ENCODE peak calls at places on chromosomes 16 and 17, in ten cellular contexts. X is IMR-90, K is brain microvascular endothelial cell, U is fibroblast of lung, N is AG04450, M is thoracic aorta, L is AG10803, Y is GM20000, W is nephron progenitor cell, A is RWPE2. E is an unnamed sample.
A peak's percentile ranks its signal among the peaks of the same experiment; 100 is the strongest.

GRCh38 chr16:86498661-86499493 is 11.4 kb upstream of the FOXF1 start:
- DNase-seq in X (peak; percentile 52), W (no peak), L (peak; percentile 37), A (no peak), N (no peak), Y (no peak), K (no peak), M (no peak), U (no peak), E (no peak)

GRCh38 chr17:864315-864714 is 82.2 kb downstream of the MRM3 start:
- DNase-seq in L (no peak), M (no peak), K (no peak), Y (no peak), U (no peak), X (no peak), N (no peak), W (no peak), A (no peak), E (no peak)

GRCh38 chr17:45136846-45137560 is 1.5 kb downstream of the ACBD4 start:
- DNase-seq in U (no peak), K (no peak), W (no peak), N (no peak), A (no peak), L (no peak), X (no peak), M (no peak), Y (no peak), E (no peak)

GRCh38 chr17:81517009-81517338 is 4.4 kb upstream of the ACTG1 start:
- DNase-seq in L (no peak), A (peak; percentile 64), Y (no peak), X (no peak), W (no peak), N (no peak), K (no peak), U (no peak), M (no peak), E (no peak)

GRCh38 chr16:11624645-11625607 is 38.2 kb upstream of the LITAF start:
- DNase-seq in X (no peak), A (no peak), U (no peak), N (no peak), W (no peak), M (no peak), L (peak; percentile 45), Y (no peak), K (no peak), E (no peak)

GRCh38 chr17:1377334-1377733 is 22.7 kb downstream of the YWHAE start:
- DNase-seq in X (no peak), N (no peak), L (no peak), Y (no peak), U (no peak), M (no peak), W (no peak), K (no peak), A (no peak), E (no peak)

GRCh38 chr17:43626066-43626465 is 35.7 kb downstream of the MEOX1 start:
- DNase-seq in M (no peak), N (no peak), K (no peak), L (no peak), W (no peak), A (no peak), X (no peak), U (no peak), Y (no peak), E (no peak)

GRCh38 chr17:77692571-77693161 is 265.8 kb upstream of the TNRC6C start:
- DNase-seq in K (no peak), X (peak; percentile 9), W (no peak), L (peak; percentile 40), M (no peak), N (no peak), U (peak; percentile 34), A (no peak), Y (no peak), E (peak; percentile 12)

GRCh38 chr17:48522990-48523389 is 7.8 kb downstream of the HOXB1 start:
- DNase-seq in L (no peak), X (no peak), Y (no peak), U (no peak), A (no peak), W (no peak), M (no peak), N (no peak), K (no peak), E (no peak)
- TF ChIP-seq CTCF in L (peak; percentile 55), X (peak; percentile 44), Y (no peak), U (peak; percentile 35), A (no peak), W (peak; percentile 27), M (no peak), N (peak; percentile 55), K (peak; percentile 48), E (peak; percentile 40)

DNA sequence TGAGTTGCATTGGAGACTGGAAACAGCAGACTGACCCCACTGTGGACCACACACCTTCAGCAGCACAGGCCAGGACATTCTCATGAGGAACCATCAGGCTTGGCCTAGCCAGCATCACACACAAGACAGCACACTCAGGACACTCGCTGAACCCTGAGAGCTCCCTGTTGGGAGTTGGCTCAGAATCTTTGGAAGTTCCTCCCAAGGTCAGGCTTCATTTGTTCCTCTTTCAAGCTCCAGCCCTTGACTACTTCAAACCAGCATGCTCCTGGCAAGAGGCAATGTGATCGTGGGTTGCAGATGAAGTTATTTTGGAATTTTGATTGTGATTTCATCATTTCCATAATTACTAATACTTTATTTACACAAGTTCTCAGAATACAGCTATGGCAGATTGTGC is 2.1 kb downstream of the MT1H start:
- DNase-seq in Y (no peak), W (no peak), L (no peak), A (no peak), K (no peak), U (no peak), M (no peak), N (no peak), X (peak; percentile 44), E (no peak)
- TF ChIP-seq CTCF in Y (no peak), W (no peak), L (no peak), A (no peak), K (no peak), U (no peak), M (no peak), N (no peak), X (no peak), E (no peak)

GRCh38 chr17:7894866-7895265 is 6.3 kb downstream of the CHD3 start:
- DNase-seq in X (no peak), M (no peak), A (no peak), Y (no peak), W (no peak), K (no peak), N (no peak), U (no peak), L (no peak), E (no peak)

GRCh38 chr17:7897090-7897489 is 8.5 kb downstream of the CHD3 start:
- DNase-seq in A (no peak), X (peak; percentile 12), M (no peak), L (no peak), U (no peak), Y (no peak), N (no peak), K (no peak), W (no peak), E (no peak)

GRCh38 chr17:7893226-7893880 is 4.8 kb downstream of the CHD3 start:
- DNase-seq in Y (no peak), L (no peak), M (no peak), A (no peak), K (no peak), N (no peak), U (peak; percentile 8), X (no peak), W (no peak), E (no peak)

GRCh38 chr17:7894226-7894625 is 5.6 kb downstream of the CHD3 start:
- DNase-seq in M (no peak), N (no peak), X (no peak), L (no peak), Y (no peak), W (no peak), A (no peak), U (no peak), K (no peak), E (no peak)

GRCh38 chr17:7897773-7898172 is 9.2 kb downstream of the CHD3 start:
- DNase-seq in N (no peak), M (no peak), X (peak; percentile 77), W (no peak), U (peak; percentile 38), A (no peak), K (peak; percentile 42), Y (no peak), L (peak; percentile 66), E (peak; percentile 54)
- TF ChIP-seq CTCF in N (peak; percentile 70), M (no peak), X (peak; percentile 77), W (no peak), U (peak; percentile 64), A (peak; percentile 53), K (peak; percentile 67), Y (no peak), L (peak; percentile 59), E (peak; percentile 71)

GRCh38 chr16:46899443-46900143 is 15.4 kb downstream of the GPT2 start:
- DNase-seq in L (no peak), Y (no peak), K (peak; percentile 19), A (no peak), W (no peak), U (no peak), X (peak; percentile 23), M (no peak), N (no peak), E (peak; percentile 6)

GRCh38 chr16:46901709-46902108 is 17.5 kb downstream of the GPT2 start:
- DNase-seq in K (no peak), M (no peak), W (no peak), U (no peak), L (no peak), X (no peak), A (no peak), N (no peak), Y (no peak), E (no peak)

GRCh38 chr16:46903255-46903905 is 19.2 kb downstream of the GPT2 start:
- DNase-seq in U (no peak), N (no peak), Y (no peak), L (no peak), X (no peak), K (no peak), A (no peak), W (no peak), M (no peak), E (no peak)

GRCh38 chr16:46898006-46898405 is 13.8 kb downstream of the GPT2 start:
- DNase-seq in K (no peak), L (no peak), N (no peak), U (no peak), W (no peak), A (no peak), M (no peak), Y (no peak), X (no peak), E (no peak)

DNA sequence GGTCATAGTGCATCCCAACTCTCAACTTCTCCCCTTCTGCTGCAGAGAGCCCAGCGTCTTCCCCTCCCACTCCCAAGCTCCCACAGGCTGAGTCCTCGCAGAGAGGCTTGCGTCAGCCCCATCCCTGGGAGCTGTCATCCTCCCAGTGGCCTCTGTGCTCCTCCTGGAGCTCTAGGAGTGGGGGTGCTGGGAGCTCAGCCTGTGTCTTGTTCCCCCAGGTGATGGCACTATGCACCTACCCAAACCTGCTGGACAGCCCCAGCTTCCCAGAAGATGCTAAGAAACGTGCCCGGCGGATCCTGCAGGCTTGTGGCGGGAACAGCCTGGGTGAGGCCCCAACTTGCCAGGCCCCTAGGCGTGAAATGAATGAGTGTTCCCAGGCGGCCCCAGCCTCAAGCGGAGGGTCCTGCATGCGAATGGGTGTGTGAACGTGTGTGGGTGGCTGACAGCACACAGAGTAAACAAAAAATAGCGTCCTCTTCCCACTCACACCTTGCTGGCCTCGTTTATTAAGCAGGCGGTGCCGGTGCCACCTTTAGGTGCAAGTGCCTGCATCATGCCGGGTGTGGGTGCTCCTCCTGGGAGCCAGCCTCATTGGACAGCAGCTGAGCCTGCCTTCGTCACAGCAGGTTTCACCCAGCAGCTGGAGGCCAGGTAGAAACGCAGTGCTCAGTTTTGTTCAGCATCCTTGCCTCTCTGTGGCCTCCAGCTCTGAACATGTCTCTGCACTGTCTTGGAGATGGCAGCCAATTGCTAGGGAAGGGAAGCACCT is 16.5 kb downstream of the GPT2 start:
- DNase-seq in W (no peak), N (no peak), U (no peak), A (no peak), K (no peak), L (no peak), M (no peak), X (no peak), Y (no peak), E (no peak)
- TF ChIP-seq CTCF in W (no peak), N (no peak), U (no peak), A (no peak), K (no peak), L (no peak), M (no peak), X (no peak), Y (no peak), E (no peak)

E was measured in HFFc6.